ENCODE peak calls at places on chromosomes 12 and 14, in four cellular contexts. One of them, this sample, is unnamed.

GRCh38 chr14:97771340-97772045 is 974.3 kb downstream of the VRK1 start:
- DNase-seq in GM12891: no peak
- DNase-seq in GM12878: no peak
- DNase-seq in K562: no peak
- DNase-seq in this sample: no peak

GRCh38 chr14:101229666-101230065 is 326.1 kb upstream of the RTL1 start:
- DNase-seq in GM12891: no peak
- DNase-seq in GM12878: no peak
- DNase-seq in K562: no peak
- DNase-seq in this sample: no peak

GRCh38 chr12:6195665-6196535 is 4.3 kb upstream of the CD9 start:
- DNase-seq in GM12891: peak; percentile 88
- DNase-seq in GM12878: peak; percentile 16
- DNase-seq in K562: peak; percentile 83
- DNase-seq in this sample: peak; percentile 90

GRCh38 chr14:100359111-100359510 is 36.0 kb downstream of the SLC25A47 start:
- DNase-seq in GM12891: no peak
- DNase-seq in GM12878: no peak
- DNase-seq in K562: no peak
- DNase-seq in this sample: no peak

GRCh38 chr14:94100847-94101246 is 9.7 kb upstream of the IFI27 start:
- DNase-seq in GM12891: no peak
- DNase-seq in GM12878: no peak
- DNase-seq in K562: no peak
- DNase-seq in this sample: no peak

GRCh38 chr12:117080707-117081141 is 18.5 kb downstream of the TESC start:
- DNase-seq in GM12891: no peak
- DNase-seq in GM12878: no peak
- DNase-seq in K562: no peak
- DNase-seq in this sample: no peak

GRCh38 chr14:59305231-59305630 is 116.8 kb downstream of the DAAM1 start:
- DNase-seq in GM12891: no peak
- DNase-seq in GM12878: no peak
- DNase-seq in K562: no peak
- DNase-seq in this sample: no peak

GRCh38 chr12:25014961-25015360 is 66.1 kb upstream of the BCAT1 start:
- DNase-seq in GM12891: no peak
- DNase-seq in GM12878: no peak
- DNase-seq in K562: no peak
- DNase-seq in this sample: no peak

GRCh38 chr14:46140445-46140844 is 511.1 kb downstream of the RPL10L start:
- DNase-seq in GM12891: no peak
- DNase-seq in GM12878: no peak
- DNase-seq in K562: no peak
- DNase-seq in this sample: no peak

GRCh38 chr12:78171082-78171481 is 340.4 kb downstream of the NAV3 start:
- DNase-seq in GM12891: no peak
- DNase-seq in GM12878: no peak
- DNase-seq in K562: no peak
- DNase-seq in this sample: no peak

GRCh38 chr12:62919827-62920226 is 15.1 kb downstream of the PPM1H start:
- DNase-seq in GM12891: no peak
- DNase-seq in GM12878: no peak
- DNase-seq in K562: no peak
- DNase-seq in this sample: no peak

GRCh38 chr12:18424857-18425256 is 163.5 kb downstream of the PIK3C2G start:
- DNase-seq in GM12891: no peak
- DNase-seq in GM12878: no peak
- DNase-seq in K562: no peak
- DNase-seq in this sample: no peak

GRCh38 chr12:537772-538171 is 78.0 kb downstream of the B4GALNT3 start:
- DNase-seq in GM12891: no peak
- DNase-seq in GM12878: no peak
- DNase-seq in K562: no peak
- DNase-seq in this sample: no peak

GRCh38 chr12:49542592-49543160 is 3.8 kb downstream of the KCNH3 start:
- DNase-seq in GM12891: no peak
- DNase-seq in GM12878: no peak
- DNase-seq in K562: no peak
- DNase-seq in this sample: no peak

GRCh38 chr14:55411426-55412389 is at the start of gene ATG14:
- DNase-seq in GM12891: peak; percentile 87
- DNase-seq in GM12878: peak; percentile 12
- DNase-seq in K562: peak; percentile 92
- DNase-seq in this sample: peak; percentile 82

GRCh38 chr12:116717466-116718457 is 20.1 kb downstream of the SPRING1 start:
- DNase-seq in GM12891: no peak
- DNase-seq in GM12878: no peak
- DNase-seq in K562: no peak
- DNase-seq in this sample: no peak

GRCh38 chr12:126355346-126355745 is 1290.1 kb downstream of the AACS start:
- DNase-seq in GM12891: no peak
- DNase-seq in GM12878: no peak
- DNase-seq in K562: no peak
- DNase-seq in this sample: no peak

GRCh38 chr14:81455344-81455743 is 55.2 kb upstream of the STON2 start:
- DNase-seq in GM12891: no peak
- DNase-seq in GM12878: no peak
- DNase-seq in K562: no peak
- DNase-seq in this sample: no peak

GRCh38 chr14:56196274-56196673 is 78.1 kb downstream of the PELI2 start:
- DNase-seq in GM12891: no peak
- DNase-seq in GM12878: no peak
- DNase-seq in K562: no peak
- DNase-seq in this sample: no peak

GRCh38 chr14:104030958-104031357 is 54.5 kb upstream of the ASPG start:
- DNase-seq in GM12891: no peak
- DNase-seq in GM12878: no peak
- DNase-seq in K562: no peak
- DNase-seq in this sample: no peak

GRCh38 chr14:104036250-104036649 is 49.2 kb upstream of the ASPG start:
- DNase-seq in GM12891: no peak
- DNase-seq in GM12878: no peak
- DNase-seq in K562: no peak
- DNase-seq in this sample: no peak

GRCh38 chr14:104035300-104035699 is 50.2 kb upstream of the ASPG start:
- DNase-seq in GM12891: no peak
- DNase-seq in GM12878: no peak
- DNase-seq in K562: no peak
- DNase-seq in this sample: no peak

GRCh38 chr14:104026024-104026423 is 59.5 kb upstream of the ASPG start:
- DNase-seq in GM12891: no peak
- DNase-seq in GM12878: no peak
- DNase-seq in K562: no peak
- DNase-seq in this sample: no peak

DNA sequence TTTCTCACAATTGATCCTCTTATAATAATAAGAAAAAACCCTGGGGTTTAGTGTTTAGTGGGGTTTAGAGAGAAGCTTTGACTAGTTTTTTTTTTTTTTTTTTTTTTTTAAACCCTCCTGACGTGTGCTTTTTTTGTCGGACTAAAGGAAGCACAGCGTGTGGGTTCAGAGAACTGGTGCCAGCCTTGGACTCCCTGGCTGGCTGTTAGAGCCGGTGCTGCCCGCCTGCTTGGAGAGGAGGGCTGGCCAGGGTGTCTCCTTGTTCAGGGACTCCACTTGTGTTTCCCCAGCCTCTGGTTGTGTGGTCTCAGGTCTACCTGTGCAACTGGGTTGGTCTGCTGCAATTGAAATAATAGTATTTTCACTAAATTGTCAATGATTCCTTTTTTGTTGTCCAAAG is 54.1 kb upstream of the ASPG start:
- DNase-seq in GM12891: no peak
- DNase-seq in GM12878: no peak
- DNase-seq in K562: no peak
- DNase-seq in this sample: no peak
- TF ChIP-seq TAF1 in GM12891: no peak
- TF ChIP-seq TAF1 in GM12878: no peak
- TF ChIP-seq TAF1 in K562: no peak
- TF ChIP-seq TAF1 in this sample: no peak

DNA sequence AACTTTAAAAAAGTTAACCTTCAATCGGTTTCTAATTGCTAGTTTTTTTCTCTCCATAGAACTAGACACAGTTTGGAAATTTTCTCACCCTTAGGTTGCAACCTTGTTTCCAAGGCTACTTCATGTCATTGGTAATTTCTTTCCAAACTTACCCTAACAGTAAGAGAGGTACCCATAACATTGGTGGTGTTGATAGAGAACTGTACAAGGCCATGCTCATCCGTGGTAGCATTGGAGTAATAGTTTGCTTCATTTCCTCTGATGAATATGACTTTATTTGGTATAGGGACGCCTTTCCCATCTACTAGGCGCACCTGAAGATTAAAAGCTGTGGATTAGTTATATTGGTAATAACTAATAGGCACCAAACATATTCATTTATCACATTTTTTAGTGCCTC is 11.6 kb downstream of the A2M start:
- DNase-seq in GM12891: no peak
- DNase-seq in GM12878: no peak
- DNase-seq in K562: no peak
- DNase-seq in this sample: no peak
- TF ChIP-seq POLR2A in GM12891: no peak
- TF ChIP-seq POLR2A in GM12878: no peak
- TF ChIP-seq POLR2A in K562: no peak
- TF ChIP-seq POLR2A in this sample: no peak

GRCh38 chr12:57582440-57582839 is 8.6 kb upstream of the PIP4K2C start:
- DNase-seq in GM12891: no peak
- DNase-seq in GM12878: no peak
- DNase-seq in K562: no peak
- DNase-seq in this sample: no peak
- TF ChIP-seq POLR2AphosphoS5 in GM12891: no peak
- TF ChIP-seq POLR2AphosphoS5 in GM12878: no peak
- TF ChIP-seq POLR2AphosphoS5 in K562: no peak
- TF ChIP-seq POLR2AphosphoS5 in this sample: no peak

GRCh38 chr12:109113661-109114321 is 2.6 kb upstream of the ACACB start:
- DNase-seq in GM12891: no peak
- DNase-seq in GM12878: no peak
- DNase-seq in K562: no peak
- DNase-seq in this sample: no peak
- TF ChIP-seq TAF1 in GM12891: no peak
- TF ChIP-seq TAF1 in GM12878: no peak
- TF ChIP-seq TAF1 in K562: no peak
- TF ChIP-seq TAF1 in this sample: no peak

GRCh38 chr12:80829767-80830166 is 108.0 kb downstream of the LIN7A start:
- DNase-seq in GM12891: no peak
- DNase-seq in GM12878: no peak
- DNase-seq in K562: no peak
- DNase-seq in this sample: no peak
- TF ChIP-seq POLR2A in GM12891: no peak
- TF ChIP-seq POLR2A in GM12878: no peak
- TF ChIP-seq POLR2A in K562: no peak
- TF ChIP-seq POLR2A in this sample: no peak

GRCh38 chr14:105702275-105702817 is 176.0 kb downstream of the TMEM121 start:
- DNase-seq in GM12891: no peak
- DNase-seq in GM12878: no peak
- DNase-seq in K562: no peak
- DNase-seq in this sample: no peak
- TF ChIP-seq POLR2AphosphoS5 in GM12891: peak; percentile 20
- TF ChIP-seq POLR2AphosphoS5 in GM12878: peak; percentile 76
- TF ChIP-seq POLR2AphosphoS5 in K562: no peak
- TF ChIP-seq POLR2AphosphoS5 in this sample: no peak

DNA sequence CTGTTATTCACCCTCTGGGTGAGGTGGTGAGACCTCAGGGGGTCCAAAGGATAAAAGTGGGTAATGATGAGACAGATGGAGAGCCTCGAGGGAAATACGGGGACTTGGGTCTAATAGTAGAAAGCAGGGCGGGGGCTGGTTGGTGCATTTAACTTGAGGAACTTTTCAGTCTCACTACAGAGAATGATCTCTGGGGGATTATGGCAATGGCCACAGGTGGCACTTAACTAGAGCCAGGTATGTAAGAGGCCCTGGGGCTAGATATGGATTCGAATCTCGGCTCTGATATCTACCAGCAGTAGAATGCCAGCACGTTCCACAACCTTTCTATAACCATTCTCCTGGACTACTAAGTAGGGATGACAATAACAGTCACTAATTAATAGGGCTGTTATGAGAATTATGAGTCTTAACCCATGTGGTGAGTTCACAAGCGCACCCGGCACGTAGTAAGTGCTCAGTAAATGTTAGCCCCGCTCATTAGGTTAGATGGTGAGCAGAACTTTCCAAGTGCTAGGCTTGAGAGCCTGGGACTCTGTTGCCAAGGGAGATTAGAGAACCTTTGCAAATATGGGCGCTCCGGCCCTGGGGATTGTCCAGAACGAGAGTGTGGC is 893 bp upstream of the PLXNC1 start:
- DNase-seq in GM12891: no peak
- DNase-seq in GM12878: no peak
- DNase-seq in K562: no peak
- DNase-seq in this sample: no peak
- TF ChIP-seq TAF1 in GM12891: no peak
- TF ChIP-seq TAF1 in GM12878: no peak
- TF ChIP-seq TAF1 in K562: no peak
- TF ChIP-seq TAF1 in this sample: no peak

GRCh38 chr12:121095544-121096198 is 37.0 kb upstream of the P2RX7 start:
- DNase-seq in GM12891: peak; percentile 69
- DNase-seq in GM12878: peak; percentile 21
- DNase-seq in K562: peak; percentile 87
- DNase-seq in this sample: peak; percentile 80
- TF ChIP-seq POLR2A in GM12891: no peak
- TF ChIP-seq POLR2A in GM12878: no peak
- TF ChIP-seq POLR2A in K562: no peak
- TF ChIP-seq POLR2A in this sample: no peak

GRCh38 chr14:77498120-77498979 is at the start of gene ISM2:
- DNase-seq in GM12891: peak; percentile 74
- DNase-seq in GM12878: no peak
- DNase-seq in K562: peak; percentile 43
- DNase-seq in this sample: peak; percentile 67
- TF ChIP-seq POLR2AphosphoS5 in GM12891: no peak
- TF ChIP-seq POLR2AphosphoS5 in GM12878: no peak
- TF ChIP-seq POLR2AphosphoS5 in K562: no peak
- TF ChIP-seq POLR2AphosphoS5 in this sample: no peak

GRCh38 chr14:39251547-39251946 is 17.8 kb downstream of the MIA2 start:
- DNase-seq in GM12891: no peak
- DNase-seq in GM12878: no peak
- DNase-seq in K562: no peak
- DNase-seq in this sample: no peak

GRCh38 chr14:39241637-39242036 is 7.9 kb downstream of the MIA2 start:
- DNase-seq in GM12891: no peak
- DNase-seq in GM12878: no peak
- DNase-seq in K562: no peak
- DNase-seq in this sample: no peak

GRCh38 chr14:39247256-39247655 is 13.5 kb downstream of the MIA2 start:
- DNase-seq in GM12891: no peak
- DNase-seq in GM12878: no peak
- DNase-seq in K562: no peak
- DNase-seq in this sample: no peak

GRCh38 chr14:39243831-39244230 is 10.1 kb downstream of the MIA2 start:
- DNase-seq in GM12891: no peak
- DNase-seq in GM12878: no peak
- DNase-seq in K562: no peak
- DNase-seq in this sample: no peak

DNA sequence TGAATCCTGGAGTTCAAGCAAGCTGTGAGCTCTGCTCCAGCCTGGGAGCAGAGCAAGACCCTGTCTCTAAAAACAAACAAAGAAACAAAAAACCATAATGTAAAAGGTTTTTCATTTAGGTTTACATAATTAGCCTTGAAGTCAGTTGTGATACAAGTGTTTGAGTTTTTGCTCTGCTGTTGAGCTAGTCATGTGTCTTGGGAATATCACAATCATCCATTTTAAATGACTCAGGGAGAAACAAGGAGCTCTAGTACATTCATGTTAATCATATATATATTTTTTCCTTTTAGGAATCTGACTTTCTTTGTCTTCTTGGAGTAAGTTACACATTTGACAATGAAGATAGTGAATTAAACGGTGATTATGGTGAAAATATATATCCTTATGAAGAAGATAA is 12.9 kb downstream of the MIA2 start:
- DNase-seq in GM12891: no peak
- DNase-seq in GM12878: no peak
- DNase-seq in K562: no peak
- DNase-seq in this sample: no peak
- TF ChIP-seq TAF1 in GM12891: no peak
- TF ChIP-seq TAF1 in GM12878: no peak
- TF ChIP-seq TAF1 in K562: no peak
- TF ChIP-seq TAF1 in this sample: no peak

This sample was measured in GM12892.